ENCODE peak calls at places on chromosome 3, in four cellular contexts. One of them, this sample, is unnamed.

GRCh38 chr3:184524981-184525336 is 36.6 kb upstream of the EPHB3 start:
- DNase-seq in activated CD8-positive, alpha-beta T cell treated with anti-CD3 and anti-CD28 coated beads for 36 hours: peak
- DNase-seq in cardiac fibroblast: peak
- DNase-seq in fibroblast of mammary gland: no peak
- DNase-seq in this sample: no peak

GRCh38 chr3:72696815-72697214 is 151.4 kb downstream of the SHQ1 start:
- DNase-seq in activated CD8-positive, alpha-beta T cell treated with anti-CD3 and anti-CD28 coated beads for 36 hours: no peak
- DNase-seq in cardiac fibroblast: no peak
- DNase-seq in fibroblast of mammary gland: no peak
- DNase-seq in this sample: no peak

GRCh38 chr3:23533596-23534386 is 272.0 kb upstream of the UBE2E1 start:
- DNase-seq in cardiac fibroblast: no peak
- DNase-seq in activated CD8-positive, alpha-beta T cell treated with anti-CD3 and anti-CD28 coated beads for 36 hours: no peak
- DNase-seq in fibroblast of mammary gland: no peak
- DNase-seq in this sample: no peak

GRCh38 chr3:162096874-162097273 is 600.3 kb downstream of the OTOL1 start:
- DNase-seq in activated CD8-positive, alpha-beta T cell treated with anti-CD3 and anti-CD28 coated beads for 36 hours: no peak
- DNase-seq in cardiac fibroblast: no peak
- DNase-seq in fibroblast of mammary gland: peak
- DNase-seq in this sample: no peak

GRCh38 chr3:186152361-186152798 is 43.5 kb upstream of the ETV5 start:
- DNase-seq in fibroblast of mammary gland: no peak
- DNase-seq in activated CD8-positive, alpha-beta T cell treated with anti-CD3 and anti-CD28 coated beads for 36 hours: no peak
- DNase-seq in cardiac fibroblast: no peak
- DNase-seq in this sample: no peak

GRCh38 chr3:107942244-107942643 is 148.6 kb downstream of the CD47 start:
- DNase-seq in activated CD8-positive, alpha-beta T cell treated with anti-CD3 and anti-CD28 coated beads for 36 hours: peak
- DNase-seq in fibroblast of mammary gland: peak
- DNase-seq in cardiac fibroblast: no peak
- DNase-seq in this sample: peak

GRCh38 chr3:43748179-43748578 is 57.4 kb downstream of the ABHD5 start:
- DNase-seq in activated CD8-positive, alpha-beta T cell treated with anti-CD3 and anti-CD28 coated beads for 36 hours: no peak
- DNase-seq in cardiac fibroblast: peak
- DNase-seq in fibroblast of mammary gland: peak
- DNase-seq in this sample: no peak

GRCh38 chr3:196207833-196208607 is 3.2 kb downstream of the ZDHHC19 start:
- DNase-seq in activated CD8-positive, alpha-beta T cell treated with anti-CD3 and anti-CD28 coated beads for 36 hours: peak
- DNase-seq in fibroblast of mammary gland: peak
- DNase-seq in cardiac fibroblast: peak
- DNase-seq in this sample: peak

GRCh38 chr3:105495021-105495420 is 128.3 kb downstream of the ALCAM start:
- DNase-seq in activated CD8-positive, alpha-beta T cell treated with anti-CD3 and anti-CD28 coated beads for 36 hours: no peak
- DNase-seq in fibroblast of mammary gland: peak
- DNase-seq in cardiac fibroblast: peak
- DNase-seq in this sample: no peak

GRCh38 chr3:31251083-31251482 is 281.6 kb upstream of the STT3B start:
- DNase-seq in cardiac fibroblast: no peak
- DNase-seq in activated CD8-positive, alpha-beta T cell treated with anti-CD3 and anti-CD28 coated beads for 36 hours: no peak
- DNase-seq in fibroblast of mammary gland: no peak
- DNase-seq in this sample: no peak

GRCh38 chr3:151544164-151544548 is 83.3 kb upstream of the IGSF10 start:
- DNase-seq in fibroblast of mammary gland: no peak
- DNase-seq in cardiac fibroblast: no peak
- DNase-seq in activated CD8-positive, alpha-beta T cell treated with anti-CD3 and anti-CD28 coated beads for 36 hours: no peak
- DNase-seq in this sample: no peak
- TF ChIP-seq CTCF in fibroblast of mammary gland: no peak
- TF ChIP-seq CTCF in cardiac fibroblast: no peak
- TF ChIP-seq CTCF in activated CD8-positive, alpha-beta T cell treated with anti-CD3 and anti-CD28 coated beads for 36 hours: no peak
- TF ChIP-seq CTCF in this sample: no peak

DNA sequence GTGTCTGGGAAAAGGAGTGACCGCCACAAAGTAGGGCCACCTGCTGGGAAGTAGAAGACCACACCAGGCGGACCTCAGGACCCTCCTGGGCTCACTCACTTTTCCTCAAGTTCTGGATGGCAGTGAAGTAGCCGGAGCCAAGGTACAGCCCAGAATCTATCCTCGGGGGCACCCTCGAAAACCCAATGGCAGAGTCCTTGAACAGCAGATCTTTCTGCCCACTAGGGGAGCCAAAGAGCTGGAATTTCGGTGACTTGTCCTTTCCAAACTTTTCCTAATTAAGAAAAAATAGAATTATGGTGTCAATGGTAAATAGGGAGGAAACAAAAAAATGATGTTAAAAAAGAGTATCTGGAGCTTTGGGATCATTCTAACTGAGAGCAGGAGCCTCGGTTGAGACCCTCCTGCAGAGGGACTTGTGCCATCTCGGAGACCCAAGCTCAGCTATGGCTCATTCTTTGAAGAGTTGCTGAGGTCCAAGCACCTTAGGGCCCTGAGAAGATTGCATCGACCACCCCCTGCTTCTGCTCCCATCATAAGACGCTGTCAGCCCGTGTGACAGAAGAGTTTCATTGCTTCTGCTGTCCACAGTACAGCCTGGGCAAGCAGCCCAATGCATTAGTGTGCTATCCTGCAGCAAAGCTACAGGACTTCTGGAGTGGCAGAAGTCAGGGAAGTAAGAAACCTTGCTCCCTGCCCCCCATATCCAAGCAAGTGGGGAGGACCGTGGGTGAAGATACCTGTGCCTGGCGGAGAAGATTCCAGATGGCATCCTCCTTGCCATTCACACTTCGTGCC is 14.8 kb downstream of the LTF start:
- DNase-seq in activated CD8-positive, alpha-beta T cell treated with anti-CD3 and anti-CD28 coated beads for 36 hours: peak
- DNase-seq in cardiac fibroblast: no peak
- DNase-seq in fibroblast of mammary gland: peak
- DNase-seq in this sample: no peak
- TF ChIP-seq CTCF in activated CD8-positive, alpha-beta T cell treated with anti-CD3 and anti-CD28 coated beads for 36 hours: peak
- TF ChIP-seq CTCF in cardiac fibroblast: peak
- TF ChIP-seq CTCF in fibroblast of mammary gland: peak
- TF ChIP-seq CTCF in this sample: peak

GRCh38 chr3:98798820-98799219 is 35.7 kb downstream of the ST3GAL6 start:
- DNase-seq in fibroblast of mammary gland: no peak
- DNase-seq in activated CD8-positive, alpha-beta T cell treated with anti-CD3 and anti-CD28 coated beads for 36 hours: no peak
- DNase-seq in cardiac fibroblast: no peak
- DNase-seq in this sample: no peak
- TF ChIP-seq CTCF in fibroblast of mammary gland: no peak
- TF ChIP-seq CTCF in activated CD8-positive, alpha-beta T cell treated with anti-CD3 and anti-CD28 coated beads for 36 hours: no peak
- TF ChIP-seq CTCF in cardiac fibroblast: no peak
- TF ChIP-seq CTCF in this sample: no peak

GRCh38 chr3:99862208-99862607 is 44.5 kb downstream of the CMSS1 start:
- DNase-seq in cardiac fibroblast: peak
- DNase-seq in activated CD8-positive, alpha-beta T cell treated with anti-CD3 and anti-CD28 coated beads for 36 hours: no peak
- DNase-seq in fibroblast of mammary gland: peak
- DNase-seq in this sample: no peak

GRCh38 chr3:99863588-99863987 is 45.9 kb downstream of the CMSS1 start:
- DNase-seq in fibroblast of mammary gland: no peak
- DNase-seq in cardiac fibroblast: no peak
- DNase-seq in activated CD8-positive, alpha-beta T cell treated with anti-CD3 and anti-CD28 coated beads for 36 hours: no peak
- DNase-seq in this sample: no peak

GRCh38 chr3:99863002-99863401 is 45.3 kb downstream of the CMSS1 start:
- DNase-seq in activated CD8-positive, alpha-beta T cell treated with anti-CD3 and anti-CD28 coated beads for 36 hours: no peak
- DNase-seq in fibroblast of mammary gland: no peak
- DNase-seq in cardiac fibroblast: no peak
- DNase-seq in this sample: no peak

GRCh38 chr3:99859855-99860254 is 42.2 kb downstream of the CMSS1 start:
- DNase-seq in activated CD8-positive, alpha-beta T cell treated with anti-CD3 and anti-CD28 coated beads for 36 hours: no peak
- DNase-seq in cardiac fibroblast: peak
- DNase-seq in fibroblast of mammary gland: peak
- DNase-seq in this sample: no peak

GRCh38 chr3:99861216-99861615 is 43.6 kb downstream of the CMSS1 start:
- DNase-seq in cardiac fibroblast: no peak
- DNase-seq in fibroblast of mammary gland: no peak
- DNase-seq in activated CD8-positive, alpha-beta T cell treated with anti-CD3 and anti-CD28 coated beads for 36 hours: no peak
- DNase-seq in this sample: no peak
- TF ChIP-seq CTCF in cardiac fibroblast: no peak
- TF ChIP-seq CTCF in fibroblast of mammary gland: no peak
- TF ChIP-seq CTCF in activated CD8-positive, alpha-beta T cell treated with anti-CD3 and anti-CD28 coated beads for 36 hours: no peak
- TF ChIP-seq CTCF in this sample: no peak

DNA sequence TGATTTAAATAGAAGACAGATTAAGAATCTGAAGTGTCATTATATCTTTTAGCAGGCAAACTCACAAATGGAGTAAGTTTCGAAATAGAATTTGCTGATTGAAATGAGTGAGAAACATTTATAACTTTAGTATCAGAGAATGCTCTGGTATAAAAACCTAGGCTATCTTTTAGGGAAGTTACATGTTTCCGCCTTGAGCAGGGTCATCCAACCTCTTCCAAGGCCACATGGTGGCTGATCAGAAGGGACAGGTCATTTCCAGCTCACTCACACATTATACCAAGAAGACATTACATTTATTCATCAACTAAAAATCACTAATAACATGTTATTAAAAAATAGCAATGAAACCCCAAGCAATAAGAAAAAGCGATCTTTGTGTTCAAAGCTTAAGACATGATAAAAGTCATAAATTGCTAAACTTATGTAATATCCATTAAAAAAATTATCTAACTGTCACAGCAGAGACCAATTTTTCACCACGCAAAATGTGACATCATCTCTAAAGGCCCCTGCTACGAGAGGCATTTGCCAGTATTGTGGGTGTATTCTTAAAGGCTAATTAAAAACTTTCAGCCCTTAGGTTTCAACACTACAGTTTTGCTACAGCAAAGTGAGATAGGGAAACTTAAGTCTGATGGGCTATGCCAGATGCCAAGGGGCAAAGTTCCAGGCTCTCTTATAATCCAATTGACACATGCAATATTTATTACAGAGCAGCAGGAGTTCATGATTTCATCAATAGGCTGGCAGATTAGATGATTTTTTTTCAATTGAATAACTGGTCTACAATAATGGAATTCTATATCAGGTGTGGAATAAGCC is 240.4 kb upstream of the TBL1XR1 start:
- DNase-seq in activated CD8-positive, alpha-beta T cell treated with anti-CD3 and anti-CD28 coated beads for 36 hours: no peak
- DNase-seq in fibroblast of mammary gland: no peak
- DNase-seq in cardiac fibroblast: no peak
- DNase-seq in this sample: no peak
- TF ChIP-seq CTCF in activated CD8-positive, alpha-beta T cell treated with anti-CD3 and anti-CD28 coated beads for 36 hours: no peak
- TF ChIP-seq CTCF in fibroblast of mammary gland: no peak
- TF ChIP-seq CTCF in cardiac fibroblast: no peak
- TF ChIP-seq CTCF in this sample: no peak